ENCODE peak calls at places on chromosome 20, in seven cellular contexts. S is mesenchymal stem cell; K is naive thymus-derived CD4-positive, alpha-beta T cell; C is left lung; J is GM23248; T is pancreas; W is cardiac muscle cell. Q is an unnamed sample.
A peak's percentile ranks its signal among the peaks of the same experiment; 100 is the strongest.

GRCh38 chr20:24406761-24407550 is 62.5 kb upstream of the SYNDIG1 start:
- DNase-seq in S (no peak), K (no peak), C (no peak), J (no peak), T (no peak), W (no peak), Q (no peak)

GRCh38 chr20:9220874-9221547 is 152.1 kb downstream of the PLCB4 start:
- DNase-seq in S (peak; percentile 88), K (no peak), C (no peak), J (peak; percentile 73), T (no peak), W (peak; percentile 81), Q (no peak)

GRCh38 chr20:49349678-49350077 is 71.8 kb upstream of the ZNFX1 start:
- DNase-seq in S (no peak), K (no peak), C (no peak), J (peak; percentile 74), T (no peak), W (peak; percentile 33), Q (no peak)

GRCh38 chr20:10111144-10111771 is 76.5 kb downstream of the ANKEF1 start:
- DNase-seq in S (peak; percentile 7), K (no peak), C (no peak), J (no peak), T (peak; percentile 33), W (no peak), Q (no peak)

GRCh38 chr20:43749734-43750294 is 23.0 kb upstream of the GTSF1L start:
- DNase-seq in S (peak; percentile 61), K (peak; percentile 63), C (peak; percentile 99), J (peak; percentile 75), T (peak; percentile 79), W (peak; percentile 62), Q (peak; percentile 57)

GRCh38 chr20:32589256-32589655 is 4.1 kb upstream of the NOL4L start:
- DNase-seq in S (no peak), K (no peak), C (no peak), J (peak; percentile 76), T (no peak), W (no peak), Q (no peak)

GRCh38 chr20:19692685-19693119 is 65.4 kb upstream of the RIN2 start:
- DNase-seq in S (peak; percentile 43), K (no peak), C (peak; percentile 86), J (peak; percentile 58), T (peak; percentile 59), W (peak; percentile 55), Q (no peak)

GRCh38 chr20:24983896-24984295 is 8.7 kb downstream of the APMAP start:
- DNase-seq in S (no peak), K (no peak), C (no peak), J (no peak), T (no peak), W (no peak), Q (no peak)

GRCh38 chr20:43715511-43715910 is 11.3 kb downstream of the GTSF1L start:
- DNase-seq in S (no peak), K (no peak), C (no peak), J (no peak), T (no peak), W (no peak), Q (no peak)

GRCh38 chr20:16158976-16159286 is 414.3 kb downstream of the KIF16B start:
- DNase-seq in S (no peak), K (no peak), C (no peak), J (no peak), T (no peak), W (no peak), Q (no peak)

GRCh38 chr20:46027245-46027853 is 1.7 kb upstream of the SLC12A5 start:
- DNase-seq in S (peak; percentile 69), K (no peak), C (no peak), J (peak; percentile 76), T (peak; percentile 48), W (peak; percentile 69), Q (no peak)

GRCh38 chr20:22716824-22717351 is 132.5 kb upstream of the FOXA2 start:
- DNase-seq in S (peak; percentile 47), K (no peak), C (no peak), J (no peak), T (no peak), W (peak; percentile 41), Q (no peak)

GRCh38 chr20:17840423-17840822 is 128.2 kb downstream of the SNX5 start:
- DNase-seq in S (no peak), K (no peak), C (no peak), J (no peak), T (no peak), W (no peak), Q (no peak)

GRCh38 chr20:47347661-47348462 is 8.6 kb downstream of the ZMYND8 start:
- DNase-seq in S (no peak), K (no peak), C (no peak), J (no peak), T (no peak), W (no peak), Q (no peak)
- H3K4me1 ChIP-seq in S (peaks cover 21% of the 10 kb centered on the region), K (peaks cover 63% of the 10 kb centered on the region), C (peaks cover 46% of the 10 kb centered on the region), J (peaks cover 34% of the 10 kb centered on the region), T (peaks cover 41% of the 10 kb centered on the region), W (peaks cover 60% of the 10 kb centered on the region), Q (peaks cover 68% of the 10 kb centered on the region)

DNA sequence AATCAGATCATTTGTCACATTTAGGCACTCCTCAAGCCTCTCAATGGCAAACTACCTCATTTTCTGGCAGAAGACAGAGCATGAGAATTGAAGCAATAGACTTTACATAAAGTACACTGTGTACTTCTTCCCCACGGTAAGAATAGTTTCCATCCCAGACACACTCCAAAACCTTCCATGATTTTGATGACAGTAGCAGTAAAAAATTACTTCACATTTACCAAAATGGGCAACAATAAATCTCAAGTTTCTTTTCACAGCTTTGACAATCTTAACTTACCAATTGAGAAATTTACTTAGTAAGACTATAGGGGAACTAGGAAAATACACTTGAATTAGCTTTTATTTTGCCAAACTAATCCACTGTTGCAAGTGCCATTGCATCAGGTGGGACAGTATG is 353.8 kb downstream of the HAO1 start:
- DNase-seq in S (no peak), K (no peak), C (no peak), J (no peak), T (no peak), W (no peak), Q (no peak)
- H3K4me3 ChIP-seq in S (no peak overlapping the region), K (no peak overlapping the region), C (no peak overlapping the region), J (no peak overlapping the region), T (no peak overlapping the region), W (no peak overlapping the region), Q (no peak overlapping the region)

GRCh38 chr20:62707281-62707941 is 1.2 kb upstream of the NTSR1 start:
- DNase-seq in S (no peak), K (no peak), C (peak; percentile 75), J (no peak), T (no peak), W (no peak), Q (no peak)
- H3K4me1 ChIP-seq in S (peaks cover 40% of the 10 kb centered on the region), K (peaks cover 5% of the 10 kb centered on the region), C (no peaks in the 10 kb centered on the region), J (peaks cover 21% of the 10 kb centered on the region), T (no peaks in the 10 kb centered on the region), W (no peaks in the 10 kb centered on the region), Q (peaks cover 5% of the 10 kb centered on the region)

GRCh38 chr20:63941282-63942060 is 14.7 kb downstream of the UCKL1 start:
- DNase-seq in S (no peak), K (peak; percentile 81), C (peak; percentile 88), J (peak; percentile 31), T (peak; percentile 24), W (peak; percentile 15), Q (peak; percentile 77)
- H3K4me3 ChIP-seq in S (no peak overlapping the region), K (no peak overlapping the region), C (no peak overlapping the region), J (no peak overlapping the region), T (no peak overlapping the region), W (no peak overlapping the region), Q (no peak overlapping the region)

GRCh38 chr20:4016349-4017050 is 1.1 kb upstream of the RNF24 start:
- DNase-seq in S (no peak), K (no peak), C (no peak), J (no peak), T (no peak), W (no peak), Q (no peak)
- H3K4me1 ChIP-seq in S (no peaks in the 10 kb centered on the region), K (peaks cover 9% of the 10 kb centered on the region), C (peaks cover 14% of the 10 kb centered on the region), J (peaks cover 16% of the 10 kb centered on the region), T (peaks cover 6% of the 10 kb centered on the region), W (peaks cover 3% of the 10 kb centered on the region), Q (peaks cover 24% of the 10 kb centered on the region)

GRCh38 chr20:44773070-44773829 is 27.6 kb downstream of the KCNK15 start:
- DNase-seq in S (no peak), K (no peak), C (no peak), J (no peak), T (no peak), W (no peak), Q (no peak)
- H3K4me3 ChIP-seq in S (no peak overlapping the region), K (no peak overlapping the region), C (no peak overlapping the region), J (no peak overlapping the region), T (no peak overlapping the region), W (no peak overlapping the region), Q (no peak overlapping the region)

DNA sequence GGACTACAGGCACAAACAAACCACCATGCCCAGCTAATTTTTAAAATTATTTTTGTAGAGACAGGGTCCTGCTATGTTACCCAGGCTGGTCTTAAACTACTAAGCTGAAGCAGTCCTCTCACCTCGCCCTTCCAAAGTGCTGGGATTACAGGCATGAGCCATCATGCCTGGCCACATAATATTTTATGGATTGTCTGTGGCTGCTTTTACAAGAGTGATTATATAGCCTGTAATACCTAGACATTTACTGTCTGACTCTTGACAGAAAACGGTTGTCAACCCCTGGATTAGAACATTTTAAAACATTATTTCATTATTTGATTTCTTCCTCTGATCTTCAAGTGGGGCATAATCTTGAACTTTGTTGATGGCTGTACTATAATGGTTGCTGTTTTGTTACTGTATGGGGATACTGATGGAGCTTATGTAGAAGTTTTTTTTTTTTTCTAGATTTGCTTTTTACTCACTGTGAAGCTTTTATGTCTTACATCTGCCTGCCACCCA is 14.3 kb downstream of the PARD6B start:
- DNase-seq in S (no peak), K (no peak), C (no peak), J (no peak), T (no peak), W (no peak), Q (no peak)
- H3K4me1 ChIP-seq in S (peaks cover 25% of the 10 kb centered on the region), K (no peaks in the 10 kb centered on the region), C (peaks cover 12% of the 10 kb centered on the region), J (peaks cover 17% of the 10 kb centered on the region), T (peaks cover 11% of the 10 kb centered on the region), W (peaks cover 56% of the 10 kb centered on the region), Q (no peaks in the 10 kb centered on the region)